ENCODE peak calls at places on chromosomes 2 and 18, in four cellular contexts. V is brain microvascular endothelial cell, R is BJ, J is left lung. G is an unnamed sample. For H3K27me3, the result is how much of the 10 kb centered on the place peaks cover.

GRCh38 chr2:72092099-72092498 is 55.6 kb downstream of the CYP26B1 start:
- DNase-seq in V (no peak), R (no peak), J (no peak), G (no peak)

GRCh38 chr2:58968885-58969284 is 727.8 kb upstream of the FANCL start:
- DNase-seq in V (no peak), R (no peak), J (no peak), G (no peak)

GRCh38 chr18:3093624-3094354 is 80.8 kb upstream of the LPIN2 start:
- DNase-seq in V (no peak), R (no peak), J (no peak), G (no peak)

GRCh38 chr2:215425021-215425782 is 10.7 kb downstream of the FN1 start:
- DNase-seq in V (peak), R (no peak), J (no peak), G (no peak)

GRCh38 chr18:4586729-4587128 is 131.6 kb upstream of the DLGAP1 start:
- DNase-seq in V (no peak), R (no peak), J (no peak), G (no peak)

GRCh38 chr2:134738150-134738865 is 19.5 kb upstream of the TMEM163 start:
- DNase-seq in V (no peak), R (no peak), J (no peak), G (no peak)

GRCh38 chr2:209579236-209579749 is 155.4 kb downstream of the MAP2 start:
- DNase-seq in V (peak), R (no peak), J (no peak), G (no peak)

GRCh38 chr2:167406558-167406957 is 518.3 kb downstream of the XIRP2 start:
- DNase-seq in V (peak), R (no peak), J (no peak), G (no peak)

GRCh38 chr18:48607049-48607984 is 68.5 kb downstream of the CTIF start:
- DNase-seq in V (peak), R (peak), J (no peak), G (no peak)

GRCh38 chr2:210250577-210250976 is 25.3 kb upstream of the ACADL start:
- DNase-seq in V (no peak), R (no peak), J (no peak), G (no peak)

GRCh38 chr2:144854596-144854995 is 334.7 kb upstream of the ZEB2 start:
- DNase-seq in V (no peak), R (no peak), J (no peak), G (no peak)

GRCh38 chr2:102200539-102200938 is 13.7 kb downstream of the IL1RL2 start:
- DNase-seq in V (no peak), R (no peak), J (no peak), G (no peak)

GRCh38 chr2:101396352-101396717 is 9.0 kb upstream of the CREG2 start:
- DNase-seq in V (peak), R (peak), J (no peak), G (no peak)

GRCh38 chr2:220956429-220956828 is 615.7 kb downstream of the EPHA4 start:
- DNase-seq in V (no peak), R (no peak), J (no peak), G (no peak)

GRCh38 chr2:164220250-164220649 is 401.0 kb downstream of the GRB14 start:
- DNase-seq in V (no peak), R (no peak), J (no peak), G (no peak)

GRCh38 chr2:224517963-224518362 is 67.2 kb downstream of the CUL3 start:
- DNase-seq in V (no peak), R (no peak), J (no peak), G (no peak)

GRCh38 chr2:85318222-85319182 is 9.3 kb downstream of the TGOLN2 start:
- DNase-seq in V (peak), R (peak), J (no peak), G (no peak)

GRCh38 chr18:37900281-37900680 is 334.7 kb upstream of the CELF4 start:
- DNase-seq in V (no peak), R (no peak), J (no peak), G (no peak)

GRCh38 chr18:35949903-35950627 is 22.4 kb upstream of the RMP24 start:
- DNase-seq in V (peak), R (peak), J (peak), G (peak)

GRCh38 chr2:208146006-208146405 is at the start of gene CRYGB:
- DNase-seq in V (no peak), R (no peak), J (no peak), G (no peak)

GRCh38 chr2:241157841-241158545 is 7.7 kb downstream of the PPP1R7 start:
- DNase-seq in V (peak), R (no peak), J (no peak), G (no peak)

GRCh38 chr2:232901711-232902578 is 31.9 kb downstream of the SNORC start:
- DNase-seq in V (peak), R (peak), J (peak), G (no peak)

GRCh38 chr2:96167407-96168013 is 22.3 kb upstream of the DUSP2 start:
- DNase-seq in V (no peak), R (no peak), J (no peak), G (no peak)

GRCh38 chr2:204321910-204322765 is 223.1 kb upstream of the PARD3B start:
- DNase-seq in V (no peak), R (no peak), J (no peak), G (no peak)

GRCh38 chr2:33529771-33530481 is 53.5 kb downstream of the RASGRP3 start:
- DNase-seq in V (peak), R (peak), J (no peak), G (no peak)

DNA sequence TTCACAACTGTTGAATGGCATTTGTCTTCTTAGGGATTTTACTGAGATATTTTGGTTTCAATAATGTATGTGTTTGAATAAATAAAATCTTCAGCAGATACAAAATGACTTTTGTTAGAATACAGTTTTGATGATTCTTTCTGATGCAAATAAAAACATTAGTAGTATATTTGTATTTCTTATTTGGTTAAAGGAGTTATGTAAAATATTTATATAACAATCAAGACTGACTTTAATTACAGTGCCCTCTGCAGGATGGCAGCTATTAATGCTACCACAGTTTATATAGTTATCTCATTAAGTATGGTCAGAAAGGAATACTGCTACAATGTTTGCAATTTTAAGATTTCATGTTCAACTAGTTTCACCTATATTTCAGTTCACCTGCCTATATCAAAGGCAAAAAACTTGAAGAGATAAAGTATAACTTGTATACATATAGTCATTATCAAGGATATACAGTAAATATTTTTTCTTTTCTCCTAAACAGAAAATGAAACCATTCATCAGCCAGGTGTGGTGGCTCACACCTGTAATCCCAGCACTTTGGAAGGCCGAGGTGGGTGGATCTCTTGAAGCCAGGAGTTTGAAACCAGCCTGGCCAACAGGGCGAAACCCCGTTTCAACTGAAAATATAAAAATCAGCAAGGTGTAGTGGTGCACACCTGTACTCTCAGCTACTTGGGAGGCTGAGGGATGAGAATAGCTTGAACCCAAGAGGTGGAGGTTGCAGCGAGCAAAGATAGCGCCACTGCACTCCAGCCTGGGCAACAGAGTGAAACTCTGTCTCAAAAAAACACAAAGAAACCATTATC is 19.8 kb downstream of the ARL5A start:
- DNase-seq in V (peak), R (no peak), J (no peak), G (no peak)
- TF ChIP-seq CTCF in V (peak), R (peak), J (peak), G (peak)

DNA sequence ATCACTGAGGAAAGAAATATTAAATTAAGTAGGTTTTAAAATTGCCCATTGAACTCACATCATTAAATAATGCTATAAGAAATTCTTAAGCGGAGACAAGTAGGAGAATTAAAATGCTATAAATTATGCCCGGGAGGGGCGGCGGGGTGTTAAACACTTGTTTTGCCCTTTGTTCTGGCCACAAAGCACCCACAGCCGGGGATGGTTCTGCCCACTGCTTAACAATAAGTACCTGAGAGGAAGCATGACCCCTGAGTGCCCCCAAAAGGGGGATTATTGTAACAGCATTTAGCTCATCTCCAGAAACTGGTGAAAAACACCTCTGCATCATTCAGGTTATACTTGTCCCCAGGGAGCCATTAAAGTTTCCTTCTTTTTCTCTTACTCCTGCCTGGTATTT is 332.7 kb upstream of the POU3F3 start:
- DNase-seq in V (no peak), R (no peak), J (no peak), G (no peak)
- H3K27me3 ChIP-seq in V (under half), R (under half), J (under half), G (under half)

DNA sequence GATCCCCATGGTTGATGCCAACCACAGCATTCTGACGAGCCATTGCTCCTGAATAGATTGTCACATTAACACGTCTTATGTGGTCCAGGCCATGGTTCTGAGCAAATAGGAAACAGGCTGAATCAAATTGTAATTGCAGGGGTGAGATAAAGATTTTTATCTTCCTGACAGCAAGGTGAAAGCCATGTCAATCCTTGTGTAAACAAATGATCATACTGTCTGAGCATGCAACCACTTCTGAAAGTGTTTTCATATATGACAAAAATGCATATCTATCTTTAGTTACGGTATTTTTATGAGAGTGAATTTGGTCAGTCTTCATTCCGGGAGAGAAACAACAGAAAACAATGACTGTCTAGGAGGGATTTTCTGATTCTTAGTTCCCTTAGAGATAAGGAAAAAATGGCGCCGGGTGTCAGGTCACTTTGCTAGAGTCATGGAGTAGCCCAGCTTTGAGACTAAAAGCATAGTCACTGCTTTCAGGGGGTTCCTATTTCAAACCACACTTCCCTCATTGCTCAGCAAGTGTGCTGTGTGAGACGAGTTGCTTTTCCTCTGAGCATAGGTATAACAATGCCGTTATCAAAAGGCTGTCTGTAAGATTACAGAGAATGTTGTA is 958.9 kb downstream of the DCDC2C start:
- DNase-seq in V (peak), R (no peak), J (no peak), G (no peak)
- TF ChIP-seq CTCF in V (no peak), R (no peak), J (no peak), G (no peak)

GRCh38 chr2:24539258-24539657 is 48.2 kb downstream of the NCOA1 start:
- DNase-seq in V (no peak), R (no peak), J (no peak), G (no peak)
- H3K27me3 ChIP-seq in V (under half), R (under half), J (under half), G (under half)

GRCh38 chr2:205904873-205905272 is 181.1 kb downstream of the INO80D start:
- DNase-seq in V (no peak), R (no peak), J (no peak), G (no peak)

GRCh38 chr2:205906419-205906818 is 179.6 kb downstream of the INO80D start:
- DNase-seq in V (no peak), R (no peak), J (no peak), G (no peak)

GRCh38 chr2:205902041-205902898 is 183.7 kb downstream of the INO80D start:
- DNase-seq in V (no peak), R (no peak), J (no peak), G (no peak)

GRCh38 chr2:205902899-205903236 is 183.1 kb downstream of the INO80D start:
- DNase-seq in V (no peak), R (no peak), J (no peak), G (no peak)

GRCh38 chr2:205903549-205904129 is 182.3 kb downstream of the INO80D start:
- DNase-seq in V (no peak), R (no peak), J (no peak), G (no peak)
- TF ChIP-seq CTCF in V (peak), R (peak), J (peak), G (no peak)

DNA sequence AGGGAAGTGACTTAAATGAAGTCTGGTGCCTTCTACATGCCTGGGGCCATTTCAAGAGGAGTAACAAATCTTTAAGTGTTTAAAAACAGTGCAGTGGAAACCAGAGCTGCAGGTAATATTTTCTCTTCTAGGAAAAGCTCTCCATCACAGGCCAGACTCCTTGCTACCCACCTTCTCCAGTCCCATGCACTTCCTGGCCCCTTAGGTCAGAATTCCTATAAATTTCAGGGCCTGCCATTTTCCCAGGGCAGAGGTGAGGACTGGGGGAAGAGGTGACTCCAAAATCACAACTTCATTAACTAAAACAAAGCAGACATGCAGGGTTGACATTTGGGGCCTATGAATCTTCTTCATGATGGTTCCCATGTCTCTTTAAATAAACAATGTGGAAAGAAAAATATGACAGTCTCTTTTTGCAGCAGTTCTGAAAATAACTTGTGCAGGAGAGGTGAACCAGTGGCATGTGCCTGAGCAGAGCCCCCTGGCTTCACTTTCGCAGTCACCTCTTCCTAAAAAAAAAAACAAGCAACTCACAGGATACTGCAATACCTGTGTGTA is 63.7 kb upstream of the TANC1 start:
- DNase-seq in V (no peak), R (no peak), J (no peak), G (no peak)
- H3K27me3 ChIP-seq in V (under half), R (under half), J (under half), G (under half)

GRCh38 chr2:31978436-31978835 is 32.4 kb downstream of the MEMO1 start:
- DNase-seq in V (no peak), R (no peak), J (no peak), G (no peak)
- TF ChIP-seq CTCF in V (no peak), R (no peak), J (no peak), G (no peak)

GRCh38 chr2:37744010-37744409 is 72.6 kb upstream of the CDC42EP3 start:
- DNase-seq in V (no peak), R (no peak), J (no peak), G (no peak)

GRCh38 chr2:37737507-37737906 is 66.1 kb upstream of the CDC42EP3 start:
- DNase-seq in V (no peak), R (no peak), J (no peak), G (no peak)

GRCh38 chr2:37738266-37738885 is 66.9 kb upstream of the CDC42EP3 start:
- DNase-seq in V (no peak), R (no peak), J (no peak), G (no peak)

GRCh38 chr2:37742286-37742685 is 70.8 kb upstream of the CDC42EP3 start:
- DNase-seq in V (no peak), R (no peak), J (no peak), G (no peak)

GRCh38 chr2:37740330-37740729 is 68.9 kb upstream of the CDC42EP3 start:
- DNase-seq in V (peak), R (no peak), J (no peak), G (no peak)
- H3K27me3 ChIP-seq in V (under half), R (under half), J (under half), G (under half)